ENCODE peak calls at places on chromosome 1, in four cellular contexts. Z is mammary epithelial cell; V is lower lobe of right lung; W is CD8-positive, alpha-beta T cell. A is an unnamed sample.

GRCh38 chr1:222224576-222224975 is 323.3 kb downstream of the HHIPL2 start:
- DNase-seq in W (no peak), Z (peak; percentile 16), V (no peak), A (no peak)

GRCh38 chr1:170239445-170239844 is 93.7 kb downstream of the NTMT2 start:
- DNase-seq in W (no peak), V (no peak), Z (peak; percentile 26), A (no peak)

GRCh38 chr1:221039616-221040015 is 160.4 kb downstream of the HLX start:
- DNase-seq in Z (no peak), V (no peak), W (no peak), A (no peak)

GRCh38 chr1:200226969-200227303 is 182.9 kb downstream of the ZNF281 start:
- DNase-seq in W (no peak), V (no peak), Z (peak; percentile 24), A (no peak)

GRCh38 chr1:182617734-182618288 is 13.6 kb upstream of the RGS16 start:
- DNase-seq in W (no peak), Z (peak; percentile 64), V (no peak), A (no peak)

GRCh38 chr1:241934181-241934815 is 23.3 kb upstream of the BECN2 start:
- DNase-seq in Z (peak; percentile 26), V (no peak), W (no peak), A (peak; percentile 45)

GRCh38 chr1:207366022-207366421 is 44.5 kb downstream of the CD55 start:
- DNase-seq in Z (no peak), W (no peak), V (no peak), A (no peak)

GRCh38 chr1:15531003-15531402 is 4.4 kb downstream of the DNAJC16 start:
- DNase-seq in Z (no peak), V (no peak), W (no peak), A (no peak)

GRCh38 chr1:50879137-50879536 is 80.9 kb downstream of the FAF1 start:
- DNase-seq in W (no peak), Z (no peak), V (no peak), A (no peak)

GRCh38 chr1:208533746-208534603 is 289.8 kb upstream of the PLXNA2 start:
- DNase-seq in V (no peak), W (no peak), Z (no peak), A (no peak)

GRCh38 chr1:156840186-156840585 is 18.7 kb downstream of the INSRR start:
- DNase-seq in V (no peak), W (no peak), Z (no peak), A (no peak)

GRCh38 chr1:182666736-182667135 is 17.7 kb downstream of the RGS8 start:
- DNase-seq in Z (no peak), V (no peak), W (no peak), A (no peak)

GRCh38 chr1:180581635-180582039 is 22.9 kb downstream of the OVAAL start:
- DNase-seq in W (no peak), V (no peak), Z (peak; percentile 20), A (no peak)

GRCh38 chr1:189658381-189658780 is 819.3 kb downstream of the BRINP3 start:
- DNase-seq in V (no peak), Z (peak; percentile 44), W (no peak), A (no peak)

GRCh38 chr1:14945132-14946010 is 208.2 kb upstream of the TMEM51 start:
- DNase-seq in V (no peak), W (no peak), Z (peak; percentile 36), A (peak; percentile 72)

GRCh38 chr1:44608141-44608540 is 66.1 kb downstream of the TMEM53 start:
- DNase-seq in W (no peak), V (no peak), Z (no peak), A (no peak)

GRCh38 chr1:201180133-201180532 is 10.5 kb upstream of the IGFN1 start:
- DNase-seq in V (no peak), Z (no peak), W (no peak), A (no peak)

GRCh38 chr1:29081201-29081600 is 42.5 kb downstream of the TMEM200B start:
- DNase-seq in V (no peak), Z (no peak), W (no peak), A (no peak)

GRCh38 chr1:44254392-44254791 is 41.1 kb downstream of the DMAP1 start:
- DNase-seq in W (no peak), Z (no peak), V (no peak), A (no peak)

GRCh38 chr1:117096871-117097842 is 24.4 kb downstream of the TRIM45 start:
- DNase-seq in W (no peak), V (no peak), Z (no peak), A (no peak)

GRCh38 chr1:89843279-89844121 is 22.7 kb downstream of the LRRC8D start:
- DNase-seq in Z (peak; percentile 63), V (peak; percentile 79), W (peak; percentile 77), A (peak; percentile 71)

GRCh38 chr1:219062161-219062560 is 111.5 kb upstream of the LYPLAL1 start:
- DNase-seq in W (no peak), Z (no peak), V (no peak), A (no peak)

GRCh38 chr1:116962976-116963639 is 38.5 kb upstream of the CD101 start:
- DNase-seq in Z (no peak), W (no peak), V (peak; percentile 49), A (no peak)

GRCh38 chr1:67749844-67750689 is 65.1 kb downstream of the GADD45A start:
- DNase-seq in W (no peak), Z (peak; percentile 98), V (no peak), A (no peak)

GRCh38 chr1:233295775-233296322 is 324 bp upstream of the PCNX2 start:
- DNase-seq in V (no peak), Z (no peak), W (no peak), A (no peak)

GRCh38 chr1:204989266-204990058 is 53.5 kb upstream of the CNTN2 start:
- DNase-seq in Z (peak; percentile 79), V (peak; percentile 71), W (peak; percentile 46), A (peak; percentile 88)

GRCh38 chr1:174197547-174197946 is 38.2 kb downstream of the RABGAP1L start:
- DNase-seq in Z (no peak), W (no peak), V (peak; percentile 57), A (no peak)

GRCh38 chr1:37765937-37766664 is 1.2 kb upstream of the EPHA10 start:
- DNase-seq in V (no peak), Z (no peak), W (no peak), A (no peak)
- TF ChIP-seq CTCF in V (no peak), Z (no peak), W (no peak), A (peak; percentile 28)

GRCh38 chr1:172678990-172679772 is 20.3 kb downstream of the FASLG start:
- DNase-seq in W (no peak), Z (no peak), V (no peak), A (no peak)
- H3K4me3 ChIP-seq in W (no peak overlapping the region), Z (no peak overlapping the region), V (no peak overlapping the region), A (no peak overlapping the region)

GRCh38 chr1:52725903-52726264 is 369 bp upstream of the ZYG11B start:
- DNase-seq in V (no peak), W (no peak), Z (no peak), A (no peak)
- H3K27ac ChIP-seq in V (no peak overlapping the region), W (peak overlapping the region; percentile 28), Z (peak overlapping the region; percentile 19), A (peak overlapping the region; percentile 50)

DNA sequence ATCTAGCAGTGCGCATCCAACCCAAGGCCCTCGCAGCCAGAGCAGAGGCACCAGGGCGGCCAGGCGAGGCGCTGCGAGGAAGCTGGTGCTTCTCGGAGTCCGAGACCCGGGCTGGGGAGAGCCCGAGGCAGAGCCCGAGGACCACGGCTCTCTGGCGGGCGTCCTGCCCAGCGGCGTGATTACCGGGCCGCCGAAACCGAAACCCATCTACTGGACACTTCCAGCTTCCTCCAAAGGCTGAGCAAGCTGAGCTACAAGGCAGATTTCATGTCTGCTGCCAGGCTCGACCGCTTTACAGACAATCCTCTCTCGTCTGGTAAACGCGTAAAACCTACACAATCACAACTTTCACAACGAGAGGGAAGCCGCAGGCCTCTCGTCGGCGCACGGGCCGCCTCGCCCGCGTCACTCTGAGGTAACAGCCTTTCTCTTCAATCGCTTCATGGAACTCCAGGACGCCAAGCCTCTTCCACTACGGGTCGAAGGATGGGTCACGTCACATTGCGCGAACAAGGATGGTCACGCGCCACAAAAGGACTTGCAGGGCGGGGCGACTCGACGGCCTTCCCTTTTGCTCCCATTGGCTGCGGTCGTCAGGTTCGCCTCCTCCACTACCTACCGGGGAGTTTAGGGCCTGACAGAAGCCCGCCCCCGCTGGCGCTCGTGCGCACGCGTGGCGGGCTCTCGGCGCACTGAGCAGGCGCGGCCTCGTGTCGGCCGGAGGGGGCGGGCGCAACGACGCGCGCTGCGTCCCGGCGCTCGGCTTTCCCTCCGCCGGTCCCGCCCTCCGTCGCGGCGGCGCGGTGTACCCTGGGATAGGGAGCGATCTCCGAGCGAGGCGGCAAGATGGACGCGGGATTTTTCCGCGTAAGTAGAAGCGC is at the start of gene SRRM1:
- DNase-seq in W (peak; percentile 100), V (peak; percentile 100), Z (peak; percentile 100), A (peak; percentile 100)
- TF ChIP-seq CTCF in W (no peak), V (no peak), Z (no peak), A (peak; percentile 2)

GRCh38 chr1:41362357-41362721 is 1.1 kb downstream of the FOXO6 start:
- DNase-seq in Z (no peak), V (no peak), W (no peak), A (no peak)
- H3K4me3 ChIP-seq in Z (no peak overlapping the region), V (peak overlapping the region; percentile 73), W (peak overlapping the region; percentile 52), A (peak overlapping the region; percentile 79)